ENCODE peak calls at places on chromosomes 5 and 9, in six cellular contexts. One of them, this sample, is unnamed.

GRCh38 chr5:66724336-66724735 is 128.1 kb downstream of the MAST4 start:
- DNase-seq in A549: no peak
- DNase-seq in SK-N-SH: no peak
- DNase-seq in upper lobe of left lung: no peak
- DNase-seq in suprapubic skin: no peak
- DNase-seq in tibial nerve: no peak
- DNase-seq in this sample: no peak

GRCh38 chr5:115599924-115600323 is 2.4 kb downstream of the TICAM2 start:
- DNase-seq in A549: no peak
- DNase-seq in SK-N-SH: no peak
- DNase-seq in upper lobe of left lung: no peak
- DNase-seq in suprapubic skin: no peak
- DNase-seq in tibial nerve: no peak
- DNase-seq in this sample: no peak

GRCh38 chr5:14414615-14415515 is 166.7 kb upstream of the OTULINL start:
- DNase-seq in A549: no peak
- DNase-seq in SK-N-SH: no peak
- DNase-seq in upper lobe of left lung: no peak
- DNase-seq in suprapubic skin: no peak
- DNase-seq in tibial nerve: no peak
- DNase-seq in this sample: no peak

GRCh38 chr5:74206571-74207550 is 433.7 kb downstream of the ENC1 start:
- DNase-seq in A549: no peak
- DNase-seq in SK-N-SH: peak
- DNase-seq in upper lobe of left lung: peak
- DNase-seq in suprapubic skin: no peak
- DNase-seq in tibial nerve: peak
- DNase-seq in this sample: no peak

GRCh38 chr9:130445268-130445983 is 665 bp downstream of the ASS1 start:
- DNase-seq in A549: peak
- DNase-seq in SK-N-SH: no peak
- DNase-seq in upper lobe of left lung: peak
- DNase-seq in suprapubic skin: peak
- DNase-seq in tibial nerve: no peak
- DNase-seq in this sample: peak

GRCh38 chr5:21649969-21650368 is 1203.2 kb downstream of the CDH12 start:
- DNase-seq in A549: no peak
- DNase-seq in SK-N-SH: no peak
- DNase-seq in upper lobe of left lung: no peak
- DNase-seq in suprapubic skin: no peak
- DNase-seq in tibial nerve: no peak
- DNase-seq in this sample: no peak

GRCh38 chr5:43602456-43602817 is 543 bp upstream of the NNT start:
- DNase-seq in A549: peak
- DNase-seq in SK-N-SH: peak
- DNase-seq in upper lobe of left lung: peak
- DNase-seq in suprapubic skin: peak
- DNase-seq in tibial nerve: peak
- DNase-seq in this sample: no peak

GRCh38 chr5:102959055-102959454 is 160.9 kb downstream of the GIN1 start:
- DNase-seq in A549: peak
- DNase-seq in SK-N-SH: no peak
- DNase-seq in upper lobe of left lung: no peak
- DNase-seq in suprapubic skin: no peak
- DNase-seq in tibial nerve: no peak
- DNase-seq in this sample: no peak

GRCh38 chr5:74865799-74866652 is at the start of gene FAM169A:
- DNase-seq in A549: peak
- DNase-seq in SK-N-SH: peak
- DNase-seq in upper lobe of left lung: no peak
- DNase-seq in suprapubic skin: no peak
- DNase-seq in tibial nerve: no peak
- DNase-seq in this sample: peak

GRCh38 chr9:70537084-70537483 is 122.6 kb upstream of the KLF9 start:
- DNase-seq in A549: no peak
- DNase-seq in SK-N-SH: no peak
- DNase-seq in upper lobe of left lung: no peak
- DNase-seq in suprapubic skin: no peak
- DNase-seq in tibial nerve: no peak
- DNase-seq in this sample: no peak

GRCh38 chr5:150579462-150580400 is 60.7 kb upstream of the SYNPO start:
- DNase-seq in A549: no peak
- DNase-seq in SK-N-SH: no peak
- DNase-seq in upper lobe of left lung: no peak
- DNase-seq in suprapubic skin: peak
- DNase-seq in tibial nerve: no peak
- DNase-seq in this sample: no peak

GRCh38 chr9:132994410-132995120 is 16.1 kb downstream of the GFI1B start:
- DNase-seq in A549: no peak
- DNase-seq in SK-N-SH: peak
- DNase-seq in upper lobe of left lung: no peak
- DNase-seq in suprapubic skin: no peak
- DNase-seq in tibial nerve: no peak
- DNase-seq in this sample: no peak

GRCh38 chr5:124952566-124952965 is 206.1 kb upstream of the ZNF608 start:
- DNase-seq in A549: no peak
- DNase-seq in SK-N-SH: no peak
- DNase-seq in upper lobe of left lung: no peak
- DNase-seq in suprapubic skin: no peak
- DNase-seq in tibial nerve: no peak
- DNase-seq in this sample: no peak

GRCh38 chr9:95182854-95183563 is 134.5 kb downstream of the FANCC start:
- DNase-seq in A549: no peak
- DNase-seq in SK-N-SH: no peak
- DNase-seq in upper lobe of left lung: no peak
- DNase-seq in suprapubic skin: no peak
- DNase-seq in tibial nerve: peak
- DNase-seq in this sample: peak

GRCh38 chr9:12797037-12797436 is 22.2 kb downstream of the LURAP1L start:
- DNase-seq in A549: no peak
- DNase-seq in SK-N-SH: no peak
- DNase-seq in upper lobe of left lung: no peak
- DNase-seq in suprapubic skin: no peak
- DNase-seq in tibial nerve: no peak
- DNase-seq in this sample: no peak

GRCh38 chr9:33408087-33408486 is 5.7 kb upstream of the AQP7 start:
- DNase-seq in A549: no peak
- DNase-seq in SK-N-SH: no peak
- DNase-seq in upper lobe of left lung: no peak
- DNase-seq in suprapubic skin: no peak
- DNase-seq in tibial nerve: no peak
- DNase-seq in this sample: no peak

GRCh38 chr9:38092200-38092524 is 23.1 kb upstream of the SHB start:
- DNase-seq in A549: no peak
- DNase-seq in SK-N-SH: no peak
- DNase-seq in upper lobe of left lung: no peak
- DNase-seq in suprapubic skin: no peak
- DNase-seq in tibial nerve: no peak
- DNase-seq in this sample: no peak

GRCh38 chr9:127505396-127506116 is 54.2 kb downstream of the LRSAM1 start:
- DNase-seq in A549: peak
- DNase-seq in SK-N-SH: peak
- DNase-seq in upper lobe of left lung: no peak
- DNase-seq in suprapubic skin: no peak
- DNase-seq in tibial nerve: no peak
- DNase-seq in this sample: no peak

GRCh38 chr5:166341708-166342329 is 1949.6 kb upstream of the WWC1 start:
- DNase-seq in A549: no peak
- DNase-seq in SK-N-SH: no peak
- DNase-seq in upper lobe of left lung: no peak
- DNase-seq in suprapubic skin: no peak
- DNase-seq in tibial nerve: no peak
- DNase-seq in this sample: no peak

GRCh38 chr9:91422832-91423711 is 560 bp downstream of the NFIL3 start:
- DNase-seq in A549: peak
- DNase-seq in SK-N-SH: no peak
- DNase-seq in upper lobe of left lung: peak
- DNase-seq in suprapubic skin: peak
- DNase-seq in tibial nerve: peak
- DNase-seq in this sample: no peak
- TF ChIP-seq EP300 in A549: no peak
- TF ChIP-seq EP300 in SK-N-SH: no peak
- TF ChIP-seq EP300 in upper lobe of left lung: no peak
- TF ChIP-seq EP300 in suprapubic skin: peak
- TF ChIP-seq EP300 in tibial nerve: peak
- TF ChIP-seq EP300 in this sample: no peak

GRCh38 chr9:128881884-128882676 is at the start of the genes KYAT1 and LRRC8A:
- DNase-seq in A549: peak
- DNase-seq in SK-N-SH: peak
- DNase-seq in upper lobe of left lung: peak
- DNase-seq in suprapubic skin: peak
- DNase-seq in tibial nerve: peak
- DNase-seq in this sample: peak
- TF ChIP-seq EP300 in A549: no peak
- TF ChIP-seq EP300 in SK-N-SH: no peak
- TF ChIP-seq EP300 in upper lobe of left lung: no peak
- TF ChIP-seq EP300 in suprapubic skin: no peak
- TF ChIP-seq EP300 in tibial nerve: peak
- TF ChIP-seq EP300 in this sample: no peak

GRCh38 chr9:121708768-121709488 is 57.5 kb downstream of the DAB2IP start:
- DNase-seq in A549: no peak
- DNase-seq in SK-N-SH: peak
- DNase-seq in upper lobe of left lung: no peak
- DNase-seq in suprapubic skin: no peak
- DNase-seq in tibial nerve: no peak
- DNase-seq in this sample: no peak
- TF ChIP-seq EP300 in A549: no peak
- TF ChIP-seq EP300 in SK-N-SH: no peak
- TF ChIP-seq EP300 in upper lobe of left lung: no peak
- TF ChIP-seq EP300 in suprapubic skin: no peak
- TF ChIP-seq EP300 in tibial nerve: no peak
- TF ChIP-seq EP300 in this sample: no peak

GRCh38 chr9:88605500-88606172 is 70.7 kb downstream of the NXNL2 start:
- DNase-seq in A549: no peak
- DNase-seq in SK-N-SH: no peak
- DNase-seq in upper lobe of left lung: no peak
- DNase-seq in suprapubic skin: no peak
- DNase-seq in tibial nerve: no peak
- DNase-seq in this sample: no peak

DNA sequence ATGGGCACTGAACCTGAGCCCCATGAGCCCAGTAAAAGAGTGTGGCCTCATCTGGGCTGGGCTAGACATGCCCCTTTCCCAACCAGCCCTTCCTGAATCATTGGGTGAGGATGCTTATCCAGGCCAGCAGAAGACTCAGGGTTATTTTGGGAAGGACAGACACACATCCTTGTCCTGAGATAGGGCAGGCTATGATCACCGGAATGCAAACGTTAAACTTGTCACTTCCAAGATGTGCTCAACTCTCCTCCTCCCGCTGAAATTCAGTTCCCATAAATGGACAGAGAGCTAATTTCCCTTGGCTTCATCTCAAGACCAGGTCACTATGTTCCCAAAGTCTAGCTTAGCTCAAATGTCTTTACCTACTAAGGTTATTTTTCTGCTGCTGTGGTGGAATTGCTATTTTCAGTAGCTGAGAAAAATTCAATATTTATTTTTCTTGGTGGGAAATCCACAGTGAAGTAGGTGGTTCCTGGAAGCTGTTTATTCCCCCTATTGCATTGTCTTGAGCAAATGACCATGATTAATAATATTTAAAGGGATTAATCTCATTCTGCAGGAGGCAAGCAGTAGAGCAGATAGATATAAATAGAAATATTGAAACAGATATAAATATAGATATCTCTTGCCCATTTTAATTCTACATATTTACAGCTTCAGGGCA is 70.0 kb downstream of the NXNL2 start:
- DNase-seq in A549: no peak
- DNase-seq in SK-N-SH: no peak
- DNase-seq in upper lobe of left lung: no peak
- DNase-seq in suprapubic skin: no peak
- DNase-seq in tibial nerve: no peak
- DNase-seq in this sample: no peak
- TF ChIP-seq EP300 in A549: no peak
- TF ChIP-seq EP300 in SK-N-SH: no peak
- TF ChIP-seq EP300 in upper lobe of left lung: no peak
- TF ChIP-seq EP300 in suprapubic skin: peak
- TF ChIP-seq EP300 in tibial nerve: no peak
- TF ChIP-seq EP300 in this sample: no peak

GRCh38 chr5:127143722-127144121 is 70.4 kb upstream of the C5orf63 start:
- DNase-seq in A549: no peak
- DNase-seq in SK-N-SH: no peak
- DNase-seq in upper lobe of left lung: no peak
- DNase-seq in suprapubic skin: no peak
- DNase-seq in tibial nerve: no peak
- DNase-seq in this sample: no peak
- TF ChIP-seq EP300 in A549: no peak
- TF ChIP-seq EP300 in SK-N-SH: no peak
- TF ChIP-seq EP300 in upper lobe of left lung: no peak
- TF ChIP-seq EP300 in suprapubic skin: no peak
- TF ChIP-seq EP300 in tibial nerve: no peak
- TF ChIP-seq EP300 in this sample: no peak

DNA sequence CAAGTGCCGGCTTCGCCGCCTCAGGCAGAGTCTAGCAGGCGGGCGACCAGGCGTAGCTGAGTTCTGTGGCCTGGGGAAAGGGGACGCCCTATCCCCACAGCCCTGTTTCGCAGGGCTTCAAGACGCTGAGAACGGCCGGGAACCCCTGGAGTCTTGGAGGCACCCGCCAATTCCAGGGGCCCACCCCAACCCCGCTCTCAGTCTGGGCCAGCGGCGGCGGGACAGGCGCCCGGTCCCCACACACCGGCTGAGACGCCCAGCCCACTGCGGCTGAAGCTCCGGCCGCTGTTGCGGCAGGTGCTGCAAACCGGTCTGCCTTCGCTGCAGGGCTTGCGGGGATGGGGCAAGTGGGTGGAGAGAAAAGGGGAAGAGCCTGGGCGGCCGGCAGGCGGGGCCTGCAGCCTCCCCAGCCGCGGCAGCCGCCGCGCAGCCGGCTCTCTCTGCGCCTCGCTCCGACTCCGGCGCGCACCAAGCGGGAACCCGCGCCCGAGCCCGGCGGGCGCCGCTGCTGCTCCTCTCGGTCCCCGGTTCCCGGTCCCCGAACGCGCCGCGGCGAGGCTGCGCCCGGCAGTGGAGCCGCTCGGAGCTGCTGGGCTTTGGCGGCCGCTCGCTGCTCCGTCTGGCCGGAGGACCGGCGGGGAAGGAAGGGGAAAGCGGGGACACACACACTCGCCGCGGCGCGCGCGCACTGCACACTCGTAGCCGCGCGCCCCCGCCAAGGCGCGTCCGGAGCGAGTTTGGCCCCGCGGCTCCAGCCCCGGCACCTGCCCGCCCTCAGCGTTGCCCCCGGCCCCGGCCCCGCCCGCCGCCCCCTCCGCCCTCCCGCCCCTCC is at the start of gene PIP5K1B:
- DNase-seq in A549: peak
- DNase-seq in SK-N-SH: peak
- DNase-seq in upper lobe of left lung: peak
- DNase-seq in suprapubic skin: peak
- DNase-seq in tibial nerve: no peak
- DNase-seq in this sample: peak
- TF ChIP-seq EP300 in A549: no peak
- TF ChIP-seq EP300 in SK-N-SH: no peak
- TF ChIP-seq EP300 in upper lobe of left lung: no peak
- TF ChIP-seq EP300 in suprapubic skin: no peak
- TF ChIP-seq EP300 in tibial nerve: no peak
- TF ChIP-seq EP300 in this sample: no peak

GRCh38 chr5:138964547-138965174 is 89.5 kb upstream of the LRRTM2 start:
- DNase-seq in A549: no peak
- DNase-seq in SK-N-SH: no peak
- DNase-seq in upper lobe of left lung: no peak
- DNase-seq in suprapubic skin: no peak
- DNase-seq in tibial nerve: no peak
- DNase-seq in this sample: no peak
- TF ChIP-seq EP300 in A549: no peak
- TF ChIP-seq EP300 in SK-N-SH: no peak
- TF ChIP-seq EP300 in upper lobe of left lung: no peak
- TF ChIP-seq EP300 in suprapubic skin: no peak
- TF ChIP-seq EP300 in tibial nerve: no peak
- TF ChIP-seq EP300 in this sample: no peak

GRCh38 chr9:83000765-83001164 is 62.2 kb downstream of the RASEF start:
- DNase-seq in A549: no peak
- DNase-seq in SK-N-SH: no peak
- DNase-seq in upper lobe of left lung: no peak
- DNase-seq in suprapubic skin: no peak
- DNase-seq in tibial nerve: no peak
- DNase-seq in this sample: no peak
- TF ChIP-seq EP300 in A549: no peak
- TF ChIP-seq EP300 in SK-N-SH: no peak
- TF ChIP-seq EP300 in upper lobe of left lung: no peak
- TF ChIP-seq EP300 in suprapubic skin: no peak
- TF ChIP-seq EP300 in tibial nerve: no peak
- TF ChIP-seq EP300 in this sample: no peak

This sample was measured in H1.